ENCODE peak calls at places on chromosomes 16 and 17, in six cellular contexts. One of them, this sample, is unnamed.

GRCh38 chr17:79987187-79987889 is 48.3 kb downstream of the TBC1D16 start:
- DNase-seq in T-helper 2 cell: no peak
- DNase-seq in kidney epithelial cell: no peak
- DNase-seq in stromal cell of bone marrow: no peak
- DNase-seq in astrocyte of the spinal cord: peak; percentile 22
- DNase-seq in NCI-H2081: no peak
- DNase-seq in this sample: no peak

GRCh38 chr17:43858201-43858600 is 11.2 kb downstream of the CD300LG start:
- DNase-seq in kidney epithelial cell: no peak
- DNase-seq in stromal cell of bone marrow: no peak
- DNase-seq in T-helper 2 cell: no peak
- DNase-seq in NCI-H2081: no peak
- DNase-seq in astrocyte of the spinal cord: no peak
- DNase-seq in this sample: no peak

GRCh38 chr17:27464431-27464830 is 8.2 kb downstream of the KSR1 start:
- DNase-seq in stromal cell of bone marrow: no peak
- DNase-seq in NCI-H2081: no peak
- DNase-seq in T-helper 2 cell: no peak
- DNase-seq in astrocyte of the spinal cord: no peak
- DNase-seq in kidney epithelial cell: no peak
- DNase-seq in this sample: no peak

GRCh38 chr17:146546-146945 is 9.2 kb downstream of the SCGB1C2 start:
- DNase-seq in stromal cell of bone marrow: no peak
- DNase-seq in astrocyte of the spinal cord: no peak
- DNase-seq in NCI-H2081: no peak
- DNase-seq in kidney epithelial cell: no peak
- DNase-seq in T-helper 2 cell: no peak
- DNase-seq in this sample: no peak

GRCh38 chr17:30421592-30421991 is 42.9 kb downstream of the CPD start:
- DNase-seq in NCI-H2081: no peak
- DNase-seq in kidney epithelial cell: no peak
- DNase-seq in astrocyte of the spinal cord: no peak
- DNase-seq in stromal cell of bone marrow: no peak
- DNase-seq in T-helper 2 cell: no peak
- DNase-seq in this sample: no peak

GRCh38 chr16:1938316-1938715 is 4.7 kb downstream of the MSRB1 start:
- DNase-seq in NCI-H2081: no peak
- DNase-seq in T-helper 2 cell: no peak
- DNase-seq in stromal cell of bone marrow: no peak
- DNase-seq in astrocyte of the spinal cord: no peak
- DNase-seq in kidney epithelial cell: no peak
- DNase-seq in this sample: no peak

GRCh38 chr16:84055366-84055765 is 12.8 kb upstream of the SLC38A8 start:
- DNase-seq in stromal cell of bone marrow: no peak
- DNase-seq in astrocyte of the spinal cord: peak; percentile 18
- DNase-seq in T-helper 2 cell: no peak
- DNase-seq in kidney epithelial cell: no peak
- DNase-seq in NCI-H2081: no peak
- DNase-seq in this sample: no peak

GRCh38 chr17:80937501-80938356 is 53.9 kb upstream of the CHMP6 start:
- DNase-seq in kidney epithelial cell: no peak
- DNase-seq in T-helper 2 cell: no peak
- DNase-seq in NCI-H2081: no peak
- DNase-seq in stromal cell of bone marrow: no peak
- DNase-seq in astrocyte of the spinal cord: no peak
- DNase-seq in this sample: peak; percentile 9

GRCh38 chr17:73288534-73289302 is 23.1 kb downstream of the CDC42EP4 start:
- DNase-seq in astrocyte of the spinal cord: peak; percentile 12
- DNase-seq in kidney epithelial cell: no peak
- DNase-seq in stromal cell of bone marrow: no peak
- DNase-seq in T-helper 2 cell: no peak
- DNase-seq in NCI-H2081: no peak
- DNase-seq in this sample: no peak

GRCh38 chr17:45336390-45337182 is 19.8 kb upstream of the MAP3K14 start:
- DNase-seq in NCI-H2081: no peak
- DNase-seq in stromal cell of bone marrow: no peak
- DNase-seq in T-helper 2 cell: no peak
- DNase-seq in kidney epithelial cell: no peak
- DNase-seq in astrocyte of the spinal cord: no peak
- DNase-seq in this sample: no peak

GRCh38 chr17:43308999-43309398 is 75.2 kb upstream of the RNU2-1 start:
- DNase-seq in stromal cell of bone marrow: no peak
- DNase-seq in astrocyte of the spinal cord: no peak
- DNase-seq in T-helper 2 cell: no peak
- DNase-seq in NCI-H2081: no peak
- DNase-seq in kidney epithelial cell: no peak
- DNase-seq in this sample: no peak